ENCODE peak calls at places on chromosomes 1 and 21, in ten cellular contexts. R is adrenal gland; Y is fibroblast of lung; L is GM23338; P is lung; C is psoas muscle; D is H1; I is breast epithelium; K is CD4-positive, alpha-beta T cell; J is heart left ventricle. S is an unnamed sample.

GRCh38 chr1:111679541-111679940 is 59.7 kb downstream of the INKA2 start:
- DNase-seq in R (no peak), Y (no peak), L (no peak), P (no peak), C (no peak), D (no peak), I (no peak), K (no peak), J (no peak), S (no peak)

GRCh38 chr1:7641587-7642417 is 129.3 kb upstream of the VAMP3 start:
- DNase-seq in R (no peak), Y (no peak), L (peak), P (no peak), C (no peak), D (no peak), I (no peak), K (no peak), J (no peak), S (no peak)

GRCh38 chr1:202240956-202241355 is 47.4 kb downstream of the LGR6 start:
- DNase-seq in R (no peak), Y (no peak), L (no peak), P (no peak), C (no peak), D (no peak), I (no peak), K (no peak), J (no peak), S (no peak)

GRCh38 chr21:45971487-45972352 is 9.8 kb upstream of the COL6A1 start:
- DNase-seq in R (peak), Y (peak), L (peak), P (no peak), C (peak), D (no peak), I (no peak), K (no peak), J (peak), S (no peak)

GRCh38 chr1:241411776-241412338 is 54.9 kb upstream of the RGS7 start:
- DNase-seq in R (no peak), Y (no peak), L (no peak), P (no peak), C (no peak), D (no peak), I (no peak), K (no peak), J (no peak), S (no peak)

GRCh38 chr1:203480084-203480483 is 4.5 kb downstream of the PRELP start:
- DNase-seq in R (no peak), Y (peak), L (no peak), P (no peak), C (no peak), D (no peak), I (no peak), K (no peak), J (no peak), S (no peak)

GRCh38 chr1:81467433-81467832 is 333.3 kb upstream of the ADGRL2 start:
- DNase-seq in R (no peak), Y (no peak), L (no peak), P (no peak), C (no peak), D (no peak), I (no peak), K (no peak), J (no peak), S (no peak)

GRCh38 chr1:37502104-37502503 is 12.5 kb downstream of the MEAF6 start:
- DNase-seq in R (no peak), Y (no peak), L (no peak), P (no peak), C (no peak), D (no peak), I (no peak), K (no peak), J (no peak), S (no peak)

GRCh38 chr1:28582248-28582615 is 9.8 kb upstream of the RAB42 start:
- DNase-seq in R (no peak), Y (peak), L (no peak), P (no peak), C (no peak), D (no peak), I (no peak), K (no peak), J (no peak), S (peak)

GRCh38 chr1:24768873-24769605 is 23.8 kb downstream of the CLIC4 start:
- DNase-seq in R (no peak), Y (no peak), L (no peak), P (no peak), C (no peak), D (no peak), I (no peak), K (no peak), J (no peak), S (no peak)

GRCh38 chr1:45884700-45885099 is 81.3 kb downstream of the MAST2 start:
- DNase-seq in R (no peak), Y (no peak), L (no peak), P (no peak), C (no peak), D (no peak), I (no peak), K (no peak), J (no peak), S (no peak)

GRCh38 chr1:52634111-52634510 is 1.1 kb downstream of the SHISAL2A start:
- DNase-seq in R (peak), Y (no peak), L (no peak), P (no peak), C (no peak), D (no peak), I (no peak), K (no peak), J (no peak), S (no peak)

GRCh38 chr1:178075323-178075722 is 18.6 kb upstream of the RASAL2 start:
- DNase-seq in R (no peak), Y (no peak), L (no peak), P (no peak), C (no peak), D (no peak), I (no peak), K (no peak), J (no peak), S (no peak)

GRCh38 chr1:164662462-164662861 is 103.5 kb downstream of the PBX1 start:
- DNase-seq in R (no peak), Y (no peak), L (peak), P (no peak), C (no peak), D (no peak), I (no peak), K (no peak), J (no peak), S (no peak)

GRCh38 chr21:29378814-29379213 is 80.1 kb downstream of the BACH1 start:
- DNase-seq in R (no peak), Y (peak), L (no peak), P (peak), C (no peak), D (no peak), I (no peak), K (no peak), J (no peak), S (no peak)

GRCh38 chr1:8165595-8166360 is 139.7 kb upstream of the ERRFI1 start:
- DNase-seq in R (no peak), Y (no peak), L (peak), P (no peak), C (no peak), D (no peak), I (no peak), K (no peak), J (no peak), S (no peak)

GRCh38 chr1:66302184-66302742 is 231.7 kb upstream of the SGIP1 start:
- DNase-seq in R (no peak), Y (no peak), L (no peak), P (no peak), C (no peak), D (no peak), I (no peak), K (no peak), J (no peak), S (no peak)

GRCh38 chr1:66302810-66303209 is 231.1 kb upstream of the SGIP1 start:
- DNase-seq in R (no peak), Y (no peak), L (no peak), P (no peak), C (no peak), D (no peak), I (no peak), K (no peak), J (no peak), S (no peak)

GRCh38 chr1:66298427-66298826 is 235.5 kb upstream of the SGIP1 start:
- DNase-seq in R (no peak), Y (no peak), L (no peak), P (peak), C (no peak), D (no peak), I (no peak), K (no peak), J (no peak), S (no peak)

GRCh38 chr1:66300280-66300973 is 233.5 kb upstream of the SGIP1 start:
- DNase-seq in R (no peak), Y (no peak), L (no peak), P (no peak), C (peak), D (no peak), I (no peak), K (no peak), J (no peak), S (no peak)

DNA sequence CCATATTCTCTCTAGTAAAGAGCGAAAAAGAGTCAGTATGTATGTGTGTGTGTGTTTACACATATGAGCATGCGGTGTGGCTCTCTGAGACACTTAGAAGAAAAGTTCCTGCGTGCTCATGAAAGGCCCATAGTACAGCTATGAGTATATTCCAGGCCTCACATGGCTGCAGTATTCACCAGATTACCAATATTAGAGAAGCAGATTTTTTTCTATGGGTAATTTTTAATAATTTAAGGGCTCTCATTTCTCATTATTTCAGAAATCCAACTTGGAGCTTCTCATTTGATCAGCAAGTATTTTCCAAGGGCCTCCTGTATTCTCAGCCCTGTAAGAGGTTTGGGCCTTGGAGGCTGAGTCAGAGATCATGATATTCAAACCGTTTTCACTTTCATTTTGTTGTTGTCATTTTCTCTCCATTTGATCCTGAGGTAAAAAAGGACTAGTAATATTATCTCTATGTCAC is 232.9 kb upstream of the SGIP1 start:
- DNase-seq in R (no peak), Y (peak), L (no peak), P (no peak), C (no peak), D (no peak), I (no peak), K (no peak), J (no peak), S (peak)
- H3K27ac ChIP-seq in R (no peak), Y (no peak), L (no peak), P (peak), C (peak), D (no peak), I (peak), K (peak), J (peak), S (no peak)

GRCh38 chr1:225611537-225612223 is 41.2 kb downstream of the ENAH start:
- DNase-seq in R (no peak), Y (no peak), L (no peak), P (no peak), C (no peak), D (no peak), I (no peak), K (no peak), J (no peak), S (no peak)
- TF ChIP-seq CTCF in R (no peak), Y (no peak), L (no peak), P (no peak), C (no peak), D (no peak), I (no peak), K (no peak), J (no peak), S (no peak)

GRCh38 chr1:157113116-157113515 is 13.5 kb upstream of the ETV3L start:
- DNase-seq in R (no peak), Y (no peak), L (no peak), P (no peak), C (no peak), D (no peak), I (no peak), K (no peak), J (no peak), S (no peak)
- H3K27ac ChIP-seq in R (no peak), Y (no peak), L (peak), P (no peak), C (no peak), D (no peak), I (no peak), K (no peak), J (no peak), S (no peak)

GRCh38 chr1:116735246-116735645 is 19.0 kb upstream of the CD2 start:
- DNase-seq in R (peak), Y (no peak), L (no peak), P (no peak), C (no peak), D (no peak), I (no peak), K (no peak), J (no peak), S (no peak)

GRCh38 chr1:116737855-116738318 is 16.3 kb upstream of the CD2 start:
- DNase-seq in R (peak), Y (no peak), L (no peak), P (no peak), C (no peak), D (no peak), I (no peak), K (no peak), J (no peak), S (no peak)

GRCh38 chr1:116738673-116739370 is 15.4 kb upstream of the CD2 start:
- DNase-seq in R (peak), Y (no peak), L (no peak), P (no peak), C (no peak), D (no peak), I (no peak), K (peak), J (no peak), S (no peak)

GRCh38 chr1:116739371-116740007 is 14.7 kb upstream of the CD2 start:
- DNase-seq in R (peak), Y (no peak), L (no peak), P (no peak), C (no peak), D (no peak), I (no peak), K (no peak), J (no peak), S (no peak)

GRCh38 chr1:116737020-116737854 is 17.0 kb upstream of the CD2 start:
- DNase-seq in R (peak), Y (peak), L (peak), P (no peak), C (peak), D (peak), I (peak), K (peak), J (peak), S (peak)
- TF ChIP-seq CTCF in R (peak), Y (peak), L (peak), P (peak), C (peak), D (peak), I (peak), K (peak), J (peak), S (peak)